ENCODE peak calls at places on chromosomes 3 and 15, in ten cellular contexts. One of them, this sample, is unnamed.

GRCh38 chr3:195395208-195395816 is 47.5 kb downstream of the ACAP2 start:
- DNase-seq in heart left ventricle: no peak
- DNase-seq in CD8-positive, alpha-beta T cell: no peak
- DNase-seq in cardiac fibroblast: no peak
- DNase-seq in GM12864: no peak
- DNase-seq in astrocyte of the spinal cord: no peak
- DNase-seq in ovary: no peak
- DNase-seq in heart right ventricle: no peak
- DNase-seq in fibroblast of lung: no peak
- DNase-seq in GM12865: peak
- DNase-seq in this sample: no peak

GRCh38 chr15:58732620-58733363 is 16.7 kb downstream of the ADAM10 start:
- DNase-seq in heart left ventricle: no peak
- DNase-seq in CD8-positive, alpha-beta T cell: no peak
- DNase-seq in cardiac fibroblast: no peak
- DNase-seq in GM12864: no peak
- DNase-seq in astrocyte of the spinal cord: no peak
- DNase-seq in ovary: no peak
- DNase-seq in heart right ventricle: no peak
- DNase-seq in fibroblast of lung: no peak
- DNase-seq in GM12865: no peak
- DNase-seq in this sample: no peak

GRCh38 chr3:196246612-196247308 is 30.4 kb downstream of the SLC51A start:
- DNase-seq in heart left ventricle: no peak
- DNase-seq in CD8-positive, alpha-beta T cell: no peak
- DNase-seq in cardiac fibroblast: peak
- DNase-seq in GM12864: no peak
- DNase-seq in astrocyte of the spinal cord: peak
- DNase-seq in ovary: no peak
- DNase-seq in heart right ventricle: no peak
- DNase-seq in fibroblast of lung: peak
- DNase-seq in GM12865: no peak
- DNase-seq in this sample: peak

GRCh38 chr15:66682865-66683264 is 19.2 kb upstream of the SMAD6 start:
- DNase-seq in heart left ventricle: no peak
- DNase-seq in CD8-positive, alpha-beta T cell: no peak
- DNase-seq in cardiac fibroblast: peak
- DNase-seq in GM12864: no peak
- DNase-seq in astrocyte of the spinal cord: peak
- DNase-seq in ovary: no peak
- DNase-seq in heart right ventricle: no peak
- DNase-seq in fibroblast of lung: peak
- DNase-seq in GM12865: peak
- DNase-seq in this sample: no peak

GRCh38 chr15:70765504-70766281 is 2.3 kb upstream of the UACA start:
- DNase-seq in heart left ventricle: no peak
- DNase-seq in CD8-positive, alpha-beta T cell: no peak
- DNase-seq in cardiac fibroblast: peak
- DNase-seq in GM12864: no peak
- DNase-seq in astrocyte of the spinal cord: peak
- DNase-seq in ovary: no peak
- DNase-seq in heart right ventricle: no peak
- DNase-seq in fibroblast of lung: peak
- DNase-seq in GM12865: no peak
- DNase-seq in this sample: no peak

GRCh38 chr15:67321352-67321751 is 66.8 kb downstream of the IQCH start:
- DNase-seq in heart left ventricle: no peak
- DNase-seq in CD8-positive, alpha-beta T cell: no peak
- DNase-seq in cardiac fibroblast: no peak
- DNase-seq in GM12864: no peak
- DNase-seq in astrocyte of the spinal cord: no peak
- DNase-seq in ovary: no peak
- DNase-seq in heart right ventricle: no peak
- DNase-seq in fibroblast of lung: no peak
- DNase-seq in GM12865: no peak
- DNase-seq in this sample: no peak

GRCh38 chr3:159929181-159929893 is 59.3 kb upstream of the IL12A start:
- DNase-seq in heart left ventricle: peak
- DNase-seq in CD8-positive, alpha-beta T cell: no peak
- DNase-seq in cardiac fibroblast: peak
- DNase-seq in GM12864: no peak
- DNase-seq in astrocyte of the spinal cord: peak
- DNase-seq in ovary: no peak
- DNase-seq in heart right ventricle: peak
- DNase-seq in fibroblast of lung: peak
- DNase-seq in GM12865: peak
- DNase-seq in this sample: peak

GRCh38 chr3:13192471-13193213 is 119.4 kb upstream of the IQSEC1 start:
- DNase-seq in heart left ventricle: no peak
- DNase-seq in CD8-positive, alpha-beta T cell: no peak
- DNase-seq in cardiac fibroblast: no peak
- DNase-seq in GM12864: no peak
- DNase-seq in astrocyte of the spinal cord: no peak
- DNase-seq in ovary: no peak
- DNase-seq in heart right ventricle: no peak
- DNase-seq in fibroblast of lung: no peak
- DNase-seq in GM12865: no peak
- DNase-seq in this sample: no peak

GRCh38 chr3:14486460-14486859 is 53.7 kb downstream of the GRIP2 start:
- DNase-seq in heart left ventricle: no peak
- DNase-seq in CD8-positive, alpha-beta T cell: no peak
- DNase-seq in cardiac fibroblast: no peak
- DNase-seq in GM12864: no peak
- DNase-seq in astrocyte of the spinal cord: no peak
- DNase-seq in ovary: no peak
- DNase-seq in heart right ventricle: no peak
- DNase-seq in fibroblast of lung: no peak
- DNase-seq in GM12865: peak
- DNase-seq in this sample: no peak

GRCh38 chr3:4341336-4341675 is 38.1 kb downstream of the SETMAR start:
- DNase-seq in heart left ventricle: no peak
- DNase-seq in CD8-positive, alpha-beta T cell: no peak
- DNase-seq in cardiac fibroblast: no peak
- DNase-seq in GM12864: no peak
- DNase-seq in astrocyte of the spinal cord: no peak
- DNase-seq in ovary: no peak
- DNase-seq in heart right ventricle: no peak
- DNase-seq in fibroblast of lung: no peak
- DNase-seq in GM12865: no peak
- DNase-seq in this sample: no peak

GRCh38 chr3:54213910-54214309 is 91.6 kb downstream of the CACNA2D3 start:
- DNase-seq in heart left ventricle: no peak
- DNase-seq in CD8-positive, alpha-beta T cell: no peak
- DNase-seq in cardiac fibroblast: no peak
- DNase-seq in GM12864: no peak
- DNase-seq in astrocyte of the spinal cord: no peak
- DNase-seq in ovary: no peak
- DNase-seq in heart right ventricle: no peak
- DNase-seq in fibroblast of lung: no peak
- DNase-seq in GM12865: no peak
- DNase-seq in this sample: peak

GRCh38 chr3:24288538-24289236 is 206.0 kb downstream of the THRB start:
- DNase-seq in heart left ventricle: peak
- DNase-seq in CD8-positive, alpha-beta T cell: no peak
- DNase-seq in cardiac fibroblast: no peak
- DNase-seq in GM12864: no peak
- DNase-seq in astrocyte of the spinal cord: peak
- DNase-seq in ovary: peak
- DNase-seq in heart right ventricle: peak
- DNase-seq in fibroblast of lung: peak
- DNase-seq in GM12865: no peak
- DNase-seq in this sample: no peak

GRCh38 chr15:58426501-58426900 is 5.3 kb upstream of the LIPC start:
- DNase-seq in heart left ventricle: no peak
- DNase-seq in CD8-positive, alpha-beta T cell: no peak
- DNase-seq in cardiac fibroblast: no peak
- DNase-seq in GM12864: no peak
- DNase-seq in astrocyte of the spinal cord: no peak
- DNase-seq in ovary: no peak
- DNase-seq in heart right ventricle: no peak
- DNase-seq in fibroblast of lung: no peak
- DNase-seq in GM12865: no peak
- DNase-seq in this sample: no peak

GRCh38 chr3:53023072-53023823 is 22.6 kb downstream of the SFMBT1 start:
- DNase-seq in heart left ventricle: no peak
- DNase-seq in CD8-positive, alpha-beta T cell: no peak
- DNase-seq in cardiac fibroblast: no peak
- DNase-seq in GM12864: no peak
- DNase-seq in astrocyte of the spinal cord: no peak
- DNase-seq in ovary: no peak
- DNase-seq in heart right ventricle: no peak
- DNase-seq in fibroblast of lung: no peak
- DNase-seq in GM12865: no peak
- DNase-seq in this sample: no peak

DNA sequence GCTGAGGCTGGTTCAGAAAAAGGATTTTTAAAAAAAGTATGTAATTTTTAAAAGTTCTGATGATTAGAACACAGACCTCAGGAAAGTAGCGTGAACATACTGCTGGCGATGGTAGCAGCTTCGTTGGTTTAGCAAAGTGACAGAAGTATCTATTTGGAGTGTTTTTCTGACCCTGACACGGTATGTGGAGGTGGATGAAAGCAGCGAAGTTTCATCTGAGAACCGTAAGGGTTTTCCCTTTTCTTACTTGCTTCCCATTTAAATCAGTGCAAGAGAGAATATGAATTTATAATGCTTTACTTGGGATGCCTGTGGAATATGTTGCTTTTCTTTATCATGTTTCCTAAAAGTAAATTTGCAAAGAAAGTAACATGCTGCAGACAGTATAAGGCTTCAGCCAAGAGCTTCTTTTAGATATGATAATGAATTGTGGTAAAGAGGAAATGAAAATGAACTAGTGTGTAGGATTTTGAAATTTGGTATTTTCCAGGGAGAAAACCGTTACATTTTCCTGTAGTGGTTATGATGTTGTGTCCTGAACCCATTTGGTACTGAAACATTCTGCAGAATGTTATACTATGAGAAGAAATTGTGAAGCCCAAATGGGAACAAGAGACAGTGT is 3.9 kb downstream of the CHST2 start:
- DNase-seq in heart left ventricle: no peak
- DNase-seq in CD8-positive, alpha-beta T cell: no peak
- DNase-seq in cardiac fibroblast: no peak
- DNase-seq in GM12864: no peak
- DNase-seq in astrocyte of the spinal cord: no peak
- DNase-seq in ovary: no peak
- DNase-seq in heart right ventricle: no peak
- DNase-seq in fibroblast of lung: no peak
- DNase-seq in GM12865: peak
- DNase-seq in this sample: no peak
- H3K4me3 ChIP-seq in heart left ventricle: peak
- H3K4me3 ChIP-seq in CD8-positive, alpha-beta T cell: no peak
- H3K4me3 ChIP-seq in cardiac fibroblast: no peak
- H3K4me3 ChIP-seq in GM12864: peak
- H3K4me3 ChIP-seq in astrocyte of the spinal cord: no peak
- H3K4me3 ChIP-seq in ovary: no peak
- H3K4me3 ChIP-seq in heart right ventricle: no peak
- H3K4me3 ChIP-seq in fibroblast of lung: no peak
- H3K4me3 ChIP-seq in GM12865: peak
- H3K4me3 ChIP-seq in this sample: no peak

GRCh38 chr15:84142888-84143337 is 92.7 kb upstream of the GOLGA6L4 start:
- DNase-seq in heart left ventricle: peak
- DNase-seq in CD8-positive, alpha-beta T cell: peak
- DNase-seq in cardiac fibroblast: peak
- DNase-seq in GM12864: peak
- DNase-seq in astrocyte of the spinal cord: peak
- DNase-seq in ovary: peak
- DNase-seq in heart right ventricle: peak
- DNase-seq in fibroblast of lung: peak
- DNase-seq in GM12865: peak
- DNase-seq in this sample: peak
- H3K4me3 ChIP-seq in heart left ventricle: no peak
- H3K4me3 ChIP-seq in CD8-positive, alpha-beta T cell: no peak
- H3K4me3 ChIP-seq in cardiac fibroblast: no peak
- H3K4me3 ChIP-seq in GM12864: no peak
- H3K4me3 ChIP-seq in astrocyte of the spinal cord: no peak
- H3K4me3 ChIP-seq in ovary: no peak
- H3K4me3 ChIP-seq in heart right ventricle: no peak
- H3K4me3 ChIP-seq in fibroblast of lung: no peak
- H3K4me3 ChIP-seq in GM12865: no peak
- H3K4me3 ChIP-seq in this sample: peak

GRCh38 chr15:85793641-85794597 is 806 bp downstream of the KLHL25 start:
- DNase-seq in heart left ventricle: no peak
- DNase-seq in CD8-positive, alpha-beta T cell: peak
- DNase-seq in cardiac fibroblast: peak
- DNase-seq in GM12864: no peak
- DNase-seq in astrocyte of the spinal cord: peak
- DNase-seq in ovary: peak
- DNase-seq in heart right ventricle: peak
- DNase-seq in fibroblast of lung: no peak
- DNase-seq in GM12865: peak
- DNase-seq in this sample: peak

GRCh38 chr15:85792102-85792731 is 2.5 kb downstream of the KLHL25 start:
- DNase-seq in heart left ventricle: no peak
- DNase-seq in CD8-positive, alpha-beta T cell: no peak
- DNase-seq in cardiac fibroblast: no peak
- DNase-seq in GM12864: no peak
- DNase-seq in astrocyte of the spinal cord: no peak
- DNase-seq in ovary: no peak
- DNase-seq in heart right ventricle: no peak
- DNase-seq in fibroblast of lung: no peak
- DNase-seq in GM12865: no peak
- DNase-seq in this sample: no peak

GRCh38 chr15:85795320-85795668 is 569 bp upstream of the KLHL25 start:
- DNase-seq in heart left ventricle: no peak
- DNase-seq in CD8-positive, alpha-beta T cell: no peak
- DNase-seq in cardiac fibroblast: no peak
- DNase-seq in GM12864: no peak
- DNase-seq in astrocyte of the spinal cord: no peak
- DNase-seq in ovary: no peak
- DNase-seq in heart right ventricle: no peak
- DNase-seq in fibroblast of lung: no peak
- DNase-seq in GM12865: no peak
- DNase-seq in this sample: no peak

GRCh38 chr15:85794598-85795319 is at the start of gene KLHL25:
- DNase-seq in heart left ventricle: peak
- DNase-seq in CD8-positive, alpha-beta T cell: peak
- DNase-seq in cardiac fibroblast: peak
- DNase-seq in GM12864: peak
- DNase-seq in astrocyte of the spinal cord: peak
- DNase-seq in ovary: peak
- DNase-seq in heart right ventricle: peak
- DNase-seq in fibroblast of lung: peak
- DNase-seq in GM12865: peak
- DNase-seq in this sample: peak

GRCh38 chr15:85792872-85793621 is 1.7 kb downstream of the KLHL25 start:
- DNase-seq in heart left ventricle: no peak
- DNase-seq in CD8-positive, alpha-beta T cell: no peak
- DNase-seq in cardiac fibroblast: peak
- DNase-seq in GM12864: no peak
- DNase-seq in astrocyte of the spinal cord: no peak
- DNase-seq in ovary: no peak
- DNase-seq in heart right ventricle: no peak
- DNase-seq in fibroblast of lung: no peak
- DNase-seq in GM12865: peak
- DNase-seq in this sample: no peak
- H3K4me3 ChIP-seq in heart left ventricle: peak
- H3K4me3 ChIP-seq in CD8-positive, alpha-beta T cell: peak
- H3K4me3 ChIP-seq in cardiac fibroblast: peak
- H3K4me3 ChIP-seq in GM12864: peak
- H3K4me3 ChIP-seq in astrocyte of the spinal cord: peak
- H3K4me3 ChIP-seq in ovary: peak
- H3K4me3 ChIP-seq in heart right ventricle: peak
- H3K4me3 ChIP-seq in fibroblast of lung: peak
- H3K4me3 ChIP-seq in GM12865: no peak
- H3K4me3 ChIP-seq in this sample: peak

GRCh38 chr3:100882571-100882981 is 110.6 kb downstream of the ABI3BP start:
- DNase-seq in heart left ventricle: no peak
- DNase-seq in CD8-positive, alpha-beta T cell: no peak
- DNase-seq in cardiac fibroblast: peak
- DNase-seq in GM12864: no peak
- DNase-seq in astrocyte of the spinal cord: no peak
- DNase-seq in ovary: no peak
- DNase-seq in heart right ventricle: no peak
- DNase-seq in fibroblast of lung: no peak
- DNase-seq in GM12865: no peak
- DNase-seq in this sample: peak
- H3K4me3 ChIP-seq in heart left ventricle: no peak
- H3K4me3 ChIP-seq in CD8-positive, alpha-beta T cell: no peak
- H3K4me3 ChIP-seq in cardiac fibroblast: no peak
- H3K4me3 ChIP-seq in GM12864: no peak
- H3K4me3 ChIP-seq in astrocyte of the spinal cord: no peak
- H3K4me3 ChIP-seq in ovary: no peak
- H3K4me3 ChIP-seq in heart right ventricle: no peak
- H3K4me3 ChIP-seq in fibroblast of lung: no peak
- H3K4me3 ChIP-seq in GM12865: no peak
- H3K4me3 ChIP-seq in this sample: no peak

This sample was measured in fibroblast of pulmonary artery.